ENCODE peak calls at places on chromosomes 5 and 9, in six cellular contexts. Z, O, K, Y, F and L are unnamed samples.

GRCh38 chr5:37665272-37665671 is 174.6 kb downstream of the GDNF start:
- DNase-seq in Z (no peak), O (no peak), K (no peak), Y (no peak), F (no peak), L (no peak)

GRCh38 chr5:171599396-171599795 is 179.9 kb downstream of the FGF18 start:
- DNase-seq in Z (no peak), O (no peak), K (no peak), Y (no peak), F (no peak), L (no peak)

GRCh38 chr9:136138566-136138965 is 19.9 kb upstream of the TMEM250 start:
- DNase-seq in Z (no peak), O (peak; percentile 16), K (no peak), Y (peak; percentile 83), F (peak; percentile 66), L (peak; percentile 61)

GRCh38 chr5:17230808-17231525 is 13.5 kb downstream of the BASP1 start:
- DNase-seq in Z (no peak), O (no peak), K (no peak), Y (no peak), F (no peak), L (no peak)

GRCh38 chr5:179256229-179257189 is 88.8 kb downstream of the ADAMTS2 start:
- DNase-seq in Z (peak; percentile 8), O (no peak), K (no peak), Y (no peak), F (no peak), L (no peak)

GRCh38 chr5:57839447-57839846 is 356.8 kb upstream of the ACTBL2 start:
- DNase-seq in Z (no peak), O (no peak), K (no peak), Y (no peak), F (no peak), L (no peak)

GRCh38 chr5:142275496-142275895 is 49.3 kb downstream of the SPRY4 start:
- DNase-seq in Z (no peak), O (no peak), K (no peak), Y (no peak), F (no peak), L (no peak)

GRCh38 chr9:121123816-121124536 is 49.2 kb downstream of the CNTRL start:
- DNase-seq in Z (no peak), O (no peak), K (no peak), Y (no peak), F (no peak), L (no peak)

GRCh38 chr9:18185196-18185595 is 288.8 kb upstream of the ADAMTSL1 start:
- DNase-seq in Z (no peak), O (no peak), K (no peak), Y (no peak), F (peak; percentile 60), L (no peak)

GRCh38 chr5:177359860-177360259 is 2.1 kb downstream of the RGS14 start:
- DNase-seq in Z (no peak), O (no peak), K (no peak), Y (no peak), F (no peak), L (no peak)

GRCh38 chr5:75050415-75050814 is 1.9 kb downstream of the GCNT4 start:
- DNase-seq in Z (no peak), O (no peak), K (no peak), Y (peak; percentile 55), F (peak; percentile 35), L (peak; percentile 41)

GRCh38 chr5:157473383-157474370 is 13.7 kb downstream of the NIPAL4 start:
- DNase-seq in Z (no peak), O (no peak), K (no peak), Y (no peak), F (no peak), L (no peak)

GRCh38 chr5:9245071-9245470 is 300.8 kb downstream of the SEMA5A start:
- DNase-seq in Z (no peak), O (no peak), K (no peak), Y (no peak), F (no peak), L (no peak)

GRCh38 chr5:96885518-96886338 is 9.4 kb downstream of the ERAP2 start:
- DNase-seq in Z (no peak), O (no peak), K (no peak), Y (peak; percentile 51), F (no peak), L (peak; percentile 29)